ENCODE peak calls at places on chromosomes 3 and 15, in five cellular contexts. J is right atrium auricular region, D is stomach, B is ovary, M is HCT116. G is an unnamed sample.

GRCh38 chr3:78497025-78497424 is 1270.8 kb downstream of the ROBO1 start:
- DNase-seq in M (no peak), J (no peak), B (no peak), D (no peak), G (no peak)

GRCh38 chr15:100054539-100054938 is 287.2 kb downstream of the ADAMTS17 start:
- DNase-seq in M (no peak), D (no peak), J (no peak), B (no peak), G (no peak)

GRCh38 chr3:103918336-103918735 is 1448.4 kb upstream of the ALCAM start:
- DNase-seq in J (no peak), D (no peak), B (no peak), M (no peak), G (no peak)

GRCh38 chr15:41983621-41984571 is 11.5 kb upstream of the EHD4 start:
- DNase-seq in D (peak; percentile 24), J (no peak), B (no peak), M (no peak), G (no peak)

GRCh38 chr15:85411992-85412538 is 31.7 kb downstream of the AKAP13 start:
- DNase-seq in D (no peak), B (no peak), J (no peak), M (no peak), G (no peak)

GRCh38 chr15:71083349-71083748 is 31.9 kb upstream of the THSD4 start:
- DNase-seq in B (peak; percentile 50), J (no peak), D (no peak), M (no peak), G (no peak)

GRCh38 chr3:112321867-112322652 is 10.9 kb upstream of the CD200 start:
- DNase-seq in M (no peak), J (no peak), D (no peak), B (no peak), G (no peak)

GRCh38 chr3:194029846-194030245 is 106.1 kb upstream of the HES1 start:
- DNase-seq in D (peak; percentile 48), M (no peak), B (no peak), J (no peak), G (no peak)

GRCh38 chr3:172138031-172138538 is 98.7 kb downstream of the FNDC3B start:
- DNase-seq in M (no peak), D (no peak), B (no peak), J (no peak), G (no peak)

GRCh38 chr3:113697192-113698090 is 999 bp upstream of the USF3 start:
- DNase-seq in M (no peak), B (peak; percentile 40), D (no peak), J (no peak), G (peak; percentile 8)

GRCh38 chr3:10693457-10693856 is 122.6 kb upstream of the SLC6A11 start:
- DNase-seq in B (no peak), M (no peak), D (no peak), J (no peak), G (no peak)

GRCh38 chr15:81475926-81476325 is 101.9 kb upstream of the TMC3 start:
- DNase-seq in J (no peak), M (no peak), D (no peak), B (no peak), G (no peak)

GRCh38 chr3:149018247-149018646 is 26.9 kb downstream of the GYG1 start:
- DNase-seq in D (no peak), B (no peak), J (no peak), M (no peak), G (no peak)

GRCh38 chr15:91853968-91854943 is 748 bp downstream of the SLCO3A1 start:
- DNase-seq in J (no peak), B (peak; percentile 63), M (no peak), D (peak; percentile 42), G (peak; percentile 13)

GRCh38 chr3:101017048-101017447 is 23.8 kb upstream of the ABI3BP start:
- DNase-seq in M (no peak), B (no peak), J (no peak), D (no peak), G (no peak)

GRCh38 chr15:95085056-95085455 is 853.7 kb downstream of the MCTP2 start:
- DNase-seq in M (no peak), B (no peak), D (no peak), J (no peak), G (no peak)

GRCh38 chr3:185549111-185549510 is 3.3 kb downstream of the LIPH start:
- DNase-seq in J (peak; percentile 64), B (no peak), M (peak; percentile 84), D (peak; percentile 34), G (no peak)

GRCh38 chr15:92069308-92070244 is 216.1 kb downstream of the SLCO3A1 start:
- DNase-seq in B (no peak), D (peak; percentile 50), J (peak; percentile 86), M (peak; percentile 39), G (peak; percentile 37)

GRCh38 chr3:187788984-187789857 is 44.0 kb upstream of the BCL6 start:
- DNase-seq in M (no peak), J (no peak), D (no peak), B (no peak), G (no peak)

GRCh38 chr3:13660042-13660874 is 111.3 kb downstream of the FBLN2 start:
- DNase-seq in B (no peak), D (no peak), J (no peak), M (no peak), G (no peak)

GRCh38 chr15:34691024-34691423 is 63.8 kb downstream of the GJD2 start:
- DNase-seq in D (no peak), B (no peak), J (no peak), M (no peak), G (no peak)

GRCh38 chr3:144645300-144645699 is 673.7 kb downstream of the DIPK2A start:
- DNase-seq in D (no peak), B (no peak), M (no peak), J (no peak), G (no peak)

GRCh38 chr3:184347321-184348056 is 10.1 kb downstream of the FAM131A start:
- DNase-seq in D (no peak), B (no peak), M (no peak), J (no peak), G (no peak)

GRCh38 chr15:31349233-31350141 is 22.9 kb downstream of the KLF13 start:
- DNase-seq in D (no peak), M (no peak), B (no peak), J (no peak), G (no peak)

GRCh38 chr15:34799825-34800168 is 4.4 kb upstream of the ACTC1 start:
- DNase-seq in D (no peak), J (no peak), B (no peak), M (no peak), G (no peak)

GRCh38 chr3:23760325-23760724 is 45.4 kb upstream of the UBE2E1 start:
- DNase-seq in M (no peak), J (no peak), B (no peak), D (no peak), G (no peak)

GRCh38 chr15:58383876-58384275 is 47.9 kb upstream of the LIPC start:
- DNase-seq in J (no peak), M (no peak), D (no peak), B (no peak), G (no peak)

GRCh38 chr3:123319760-123320159 is 118.0 kb downstream of the SEC22A start:
- DNase-seq in M (no peak), J (no peak), B (no peak), D (no peak), G (no peak)

GRCh38 chr3:133412511-133413165 is 12.8 kb downstream of the BFSP2 start:
- DNase-seq in J (peak; percentile 61), D (no peak), M (no peak), B (no peak), G (no peak)
- H3K27ac ChIP-seq in J (no peak overlapping the region), D (no peak overlapping the region), M (no peak overlapping the region), B (no peak overlapping the region), G (no peak overlapping the region)

DNA sequence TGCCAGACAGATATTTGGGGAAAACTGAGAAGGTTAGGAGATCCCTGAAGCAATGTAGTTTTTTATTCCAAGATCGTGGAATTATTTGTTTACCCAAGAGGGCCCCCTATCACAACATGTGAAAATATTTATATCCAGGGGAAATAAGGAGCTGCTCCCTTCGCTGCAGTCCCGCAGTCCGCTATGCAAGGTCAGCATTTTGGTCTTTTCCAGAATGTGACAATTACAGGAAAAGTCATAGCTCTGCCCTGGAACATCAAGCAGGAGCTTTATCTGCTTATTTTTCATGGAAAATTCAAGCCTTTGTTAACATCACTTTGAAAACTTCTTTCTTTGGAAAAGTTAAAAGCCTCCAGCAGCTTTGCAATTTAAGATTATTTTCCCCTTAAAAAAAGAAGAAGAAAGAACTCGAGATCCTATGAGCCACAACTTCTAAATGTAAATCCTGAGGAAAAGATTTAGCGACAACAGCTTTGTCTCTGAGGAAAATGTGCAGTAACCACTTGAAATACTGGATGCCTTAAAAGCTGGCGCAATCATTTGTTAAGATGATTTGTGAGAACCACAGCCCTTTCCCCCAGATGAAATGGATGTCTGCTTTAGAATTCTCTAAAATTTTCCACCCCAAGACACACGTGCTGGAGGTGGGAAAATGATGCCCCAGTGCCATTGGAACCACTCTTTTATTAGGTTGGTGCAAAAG is 256.3 kb upstream of the TPM1 start:
- DNase-seq in D (no peak), B (no peak), J (no peak), M (no peak), G (no peak)
- H3K27ac ChIP-seq in D (no peak overlapping the region), B (no peak overlapping the region), J (no peak overlapping the region), M (no peak overlapping the region), G (no peak overlapping the region)

GRCh38 chr15:73993211-73993994 is 1.1 kb upstream of the PML start:
- DNase-seq in D (no peak), B (no peak), M (no peak), J (no peak), G (no peak)
- H3K27ac ChIP-seq in D (peak overlapping the region; percentile 96), B (no peak overlapping the region), M (no peak overlapping the region), J (no peak overlapping the region), G (no peak overlapping the region)

DNA sequence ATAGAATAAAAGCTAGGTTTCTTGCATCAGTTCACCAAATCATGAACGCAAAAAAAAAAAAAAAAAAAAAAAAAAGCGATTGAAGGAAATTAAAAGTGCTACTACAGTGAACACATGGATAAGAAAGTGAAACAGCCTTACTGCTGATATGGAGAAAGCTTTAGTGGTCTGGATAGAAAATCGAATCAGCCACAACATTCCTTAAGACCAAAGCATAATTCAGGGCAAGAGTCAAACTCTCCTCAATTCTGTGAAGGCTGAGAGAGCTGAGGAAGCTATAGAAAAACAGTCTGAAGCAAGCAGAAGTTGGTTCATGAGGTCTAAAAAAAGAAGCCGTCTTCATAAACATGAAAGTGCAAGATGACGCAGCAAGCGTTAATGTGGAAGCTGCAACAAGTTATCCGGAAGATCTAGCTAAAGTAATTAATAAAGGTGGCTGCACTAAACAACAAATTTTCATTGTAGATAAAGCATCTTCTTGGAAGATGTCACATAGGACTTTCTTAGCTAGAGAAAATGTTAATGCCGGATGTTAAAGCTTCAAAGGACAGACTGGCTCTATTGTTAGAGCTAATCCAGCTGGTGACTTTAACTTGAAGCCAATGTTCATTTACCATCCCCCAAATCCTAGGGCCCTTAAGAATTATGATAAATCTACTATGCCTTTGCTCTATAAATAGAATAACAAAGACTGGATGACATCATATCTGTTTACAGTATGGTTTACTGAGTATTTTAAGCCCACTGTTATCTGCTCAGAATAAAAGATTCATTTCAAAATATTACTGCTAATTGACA is 19.2 kb downstream of the P3H2 start:
- DNase-seq in M (no peak), B (no peak), J (no peak), D (no peak), G (no peak)
- H3K27ac ChIP-seq in M (no peak overlapping the region), B (peak overlapping the region; percentile 13), J (peak overlapping the region; percentile 49), D (peak overlapping the region; percentile 47), G (no peak overlapping the region)

GRCh38 chr15:98555173-98555515 is 93.2 kb upstream of the IGF1R start:
- DNase-seq in B (no peak), D (no peak), M (no peak), J (no peak), G (no peak)
- H3K27ac ChIP-seq in B (no peak overlapping the region), D (no peak overlapping the region), M (no peak overlapping the region), J (no peak overlapping the region), G (no peak overlapping the region)

G was measured in CD4-positive, alpha-beta T cell.